ENCODE peak calls at places on chromosomes 7 and 10, in seven cellular contexts. E is heart right ventricle, I is pancreas, P is fibroblast of lung, Y is uterus, L is mesenchymal stem cell, S is cardiac muscle cell. X is an unnamed sample.

GRCh38 chr7:104848386-104848990 is 165.5 kb upstream of the KMT2E start:
- DNase-seq in L (peak; percentile 54), P (peak; percentile 42), I (peak; percentile 25), Y (peak; percentile 31), S (peak; percentile 54), E (no peak), X (peak; percentile 51)

GRCh38 chr7:22002731-22003130 is 57.0 kb upstream of the CDCA7L start:
- DNase-seq in Y (no peak), P (no peak), L (no peak), E (no peak), S (no peak), I (no peak), X (no peak)

GRCh38 chr10:12534824-12535223 is 185.5 kb downstream of the CAMK1D start:
- DNase-seq in I (peak; percentile 35), P (no peak), L (peak; percentile 58), S (no peak), E (no peak), Y (no peak), X (no peak)

GRCh38 chr7:108072739-108073138 is 57.4 kb downstream of the LAMB4 start:
- DNase-seq in I (no peak), Y (no peak), L (no peak), P (no peak), S (no peak), E (no peak), X (no peak)

GRCh38 chr10:96910488-96911395 is 78.6 kb downstream of the LCOR start:
- DNase-seq in P (peak; percentile 51), Y (no peak), S (peak; percentile 41), I (no peak), L (peak; percentile 34), E (no peak), X (no peak)

GRCh38 chr7:98569606-98570337 is 47.3 kb upstream of the NPTX2 start:
- DNase-seq in S (no peak), Y (peak; percentile 43), I (peak; percentile 55), P (no peak), E (peak; percentile 27), L (no peak), X (peak; percentile 88)

GRCh38 chr10:2886662-2887061 is 180.7 kb upstream of the PFKP start:
- DNase-seq in S (no peak), E (no peak), L (no peak), I (no peak), P (no peak), Y (no peak), X (no peak)

GRCh38 chr7:47578581-47579270 is 3.2 kb downstream of the TNS3 start:
- DNase-seq in E (no peak), P (peak; percentile 55), I (no peak), Y (no peak), S (no peak), L (peak; percentile 90), X (no peak)

GRCh38 chr7:133309333-133309732 is 56.5 kb downstream of the EXOC4 start:
- DNase-seq in P (no peak), I (no peak), Y (no peak), L (no peak), E (no peak), S (no peak), X (no peak)

GRCh38 chr10:76558996-76559888 is 1078.4 kb downstream of the KCNMA1 start:
- DNase-seq in E (no peak), S (peak; percentile 15), L (peak; percentile 82), Y (no peak), P (peak; percentile 92), I (no peak), X (peak; percentile 25)

GRCh38 chr10:68402271-68402670 is 4.8 kb downstream of the RUFY2 start:
- DNase-seq in Y (no peak), E (no peak), P (no peak), I (no peak), L (peak; percentile 13), S (peak; percentile 66), X (no peak)

GRCh38 chr10:80274396-80275134 is 14.9 kb downstream of the MAT1A start:
- DNase-seq in E (no peak), I (no peak), L (no peak), Y (no peak), S (no peak), P (no peak), X (no peak)

GRCh38 chr7:104845541-104845940 is 168.5 kb upstream of the KMT2E start:
- DNase-seq in S (no peak), Y (no peak), L (no peak), P (no peak), I (no peak), E (no peak), X (no peak)

GRCh38 chr7:50554431-50554830 is 10.8 kb downstream of the DDC start:
- DNase-seq in I (no peak), P (no peak), L (peak; percentile 11), Y (no peak), E (no peak), S (no peak), X (no peak)

GRCh38 chr10:77151395-77151794 is 486.2 kb downstream of the KCNMA1 start:
- DNase-seq in I (no peak), P (no peak), Y (no peak), E (no peak), S (no peak), L (no peak), X (no peak)

GRCh38 chr10:95861401-95861800 is 46.4 kb upstream of the CC2D2B start:
- DNase-seq in L (no peak), P (no peak), Y (no peak), S (no peak), E (no peak), I (no peak), X (no peak)

GRCh38 chr7:106041140-106041717 is 70.9 kb downstream of the SYPL1 start:
- DNase-seq in S (no peak), I (no peak), L (peak; percentile 59), P (no peak), E (no peak), Y (peak; percentile 41), X (peak; percentile 27)

GRCh38 chr10:92691591-92692084 is 1.9 kb downstream of the HHEX start:
- DNase-seq in L (peak; percentile 56), P (no peak), S (no peak), Y (peak; percentile 46), I (peak; percentile 40), E (peak; percentile 58), X (peak; percentile 71)

GRCh38 chr7:127791790-127792189 is 139.8 kb downstream of the SND1 start:
- DNase-seq in E (no peak), I (no peak), Y (no peak), P (peak; percentile 28), L (no peak), S (peak; percentile 56), X (no peak)

GRCh38 chr10:113493195-113493594 is 59.7 kb upstream of the HABP2 start:
- DNase-seq in S (no peak), Y (no peak), P (peak; percentile 1), L (no peak), I (no peak), E (no peak), X (no peak)

GRCh38 chr7:68537228-68538071 is 1060.8 kb upstream of the AUTS2 start:
- DNase-seq in L (no peak), P (no peak), E (no peak), Y (no peak), I (no peak), S (no peak), X (no peak)
- H3K9me3 ChIP-seq in L (no peaks in the 10 kb centered on the region), P (no peaks in the 10 kb centered on the region), E (no peaks in the 10 kb centered on the region), Y (no peaks in the 10 kb centered on the region), I (no peaks in the 10 kb centered on the region), S (no peaks in the 10 kb centered on the region), X (no peaks in the 10 kb centered on the region)

GRCh38 chr7:27241189-27242045 is 1.2 kb upstream of the EVX1 start:
- DNase-seq in Y (no peak), L (no peak), S (no peak), I (no peak), E (no peak), P (no peak), X (no peak)
- H3K27me3 ChIP-seq in Y (peaks cover 60% of the 10 kb centered on the region), L (peaks cover 84% of the 10 kb centered on the region), S (peaks cover 100% of the 10 kb centered on the region), I (peaks cover 14% of the 10 kb centered on the region), E (peaks cover 49% of the 10 kb centered on the region), P (peaks cover 95% of the 10 kb centered on the region), X (peaks cover 79% of the 10 kb centered on the region)

GRCh38 chr7:158084555-158084954 is 503.1 kb downstream of the PTPRN2 start:
- DNase-seq in S (no peak), P (no peak), L (no peak), E (no peak), I (no peak), Y (no peak), X (no peak)
- H3K9me3 ChIP-seq in S (no peaks in the 10 kb centered on the region), P (no peaks in the 10 kb centered on the region), L (peaks cover 18% of the 10 kb centered on the region), E (no peaks in the 10 kb centered on the region), I (no peaks in the 10 kb centered on the region), Y (no peaks in the 10 kb centered on the region), X (no peaks in the 10 kb centered on the region)

DNA sequence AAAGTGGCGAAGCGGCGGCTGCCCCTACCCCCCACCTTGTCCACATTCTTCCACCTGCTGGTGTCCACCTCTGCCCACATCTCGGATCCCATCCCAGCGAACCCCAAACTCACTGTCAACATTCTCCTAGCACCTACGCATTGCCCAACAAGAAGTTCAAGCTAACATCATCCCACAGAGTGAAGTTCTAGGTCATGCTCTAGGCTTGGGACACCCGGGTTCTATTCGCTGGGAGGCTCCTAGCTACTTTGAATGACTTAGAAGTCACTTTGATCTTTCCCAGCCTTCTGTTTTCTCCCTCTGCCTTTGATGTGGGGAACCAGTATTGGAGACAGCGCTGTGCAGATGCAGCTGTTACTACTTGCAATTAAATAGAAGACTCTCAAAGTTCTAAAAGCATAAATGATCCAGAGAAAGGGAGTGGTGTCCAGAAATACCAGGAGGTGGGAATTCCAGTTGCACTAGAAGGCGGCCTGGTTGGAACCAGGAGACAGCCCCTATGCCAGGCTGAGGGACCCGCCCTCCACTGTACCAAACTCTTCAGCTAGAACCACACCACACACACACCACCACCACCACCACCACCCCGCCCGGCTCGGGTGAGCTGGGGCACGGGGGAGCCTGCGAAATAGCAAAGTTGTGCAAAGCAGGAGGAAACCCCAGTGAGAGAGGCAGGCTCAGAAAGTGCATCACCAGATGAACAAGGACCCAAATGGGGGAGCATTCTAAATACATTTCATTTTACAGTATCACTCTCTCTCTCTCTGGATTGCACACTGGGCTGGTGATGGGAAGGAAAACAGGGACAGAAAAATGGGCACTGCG is 5.5 kb upstream of the VGF start:
- DNase-seq in L (no peak), E (no peak), P (no peak), Y (no peak), I (no peak), S (no peak), X (no peak)
- H3K27me3 ChIP-seq in L (peaks cover 94% of the 10 kb centered on the region), E (peaks cover 55% of the 10 kb centered on the region), P (peaks cover 66% of the 10 kb centered on the region), Y (peaks cover 84% of the 10 kb centered on the region), I (peaks cover 5% of the 10 kb centered on the region), S (peaks cover 100% of the 10 kb centered on the region), X (peaks cover 77% of the 10 kb centered on the region)

GRCh38 chr10:131215776-131216175 is 95.7 kb downstream of the TCERG1L start:
- DNase-seq in Y (no peak), P (no peak), E (no peak), I (no peak), L (no peak), S (no peak), X (no peak)
- H3K9me3 ChIP-seq in Y (no peaks in the 10 kb centered on the region), P (no peaks in the 10 kb centered on the region), E (no peaks in the 10 kb centered on the region), I (no peaks in the 10 kb centered on the region), L (no peaks in the 10 kb centered on the region), S (no peaks in the 10 kb centered on the region), X (no peaks in the 10 kb centered on the region)